ENCODE peak calls at places on chromosomes 3 and 15, in five cellular contexts. A, S, J, B and Y are unnamed samples.

GRCh38 chr3:116350119-116350733 is 95.1 kb downstream of the LSAMP start:
- DNase-seq in A (no peak), S (no peak), J (no peak), B (no peak), Y (no peak)

GRCh38 chr3:10459954-10460754 is 45.2 kb downstream of the ATP2B2 start:
- DNase-seq in A (peak), S (peak), J (peak), B (no peak), Y (no peak)

GRCh38 chr15:45550436-45550835 is 27.9 kb upstream of the SLC30A4 start:
- DNase-seq in A (no peak), S (no peak), J (no peak), B (no peak), Y (no peak)

GRCh38 chr3:13353936-13354542 is 66.1 kb downstream of the NUP210 start:
- DNase-seq in A (no peak), S (no peak), J (no peak), B (no peak), Y (no peak)

GRCh38 chr3:126777366-126777765 is 73.3 kb downstream of the CHCHD6 start:
- DNase-seq in A (no peak), S (no peak), J (no peak), B (no peak), Y (peak)

GRCh38 chr3:134651347-134652041 is 672 bp upstream of the KY start:
- DNase-seq in A (no peak), S (no peak), J (no peak), B (no peak), Y (no peak)

GRCh38 chr3:30770387-30770786 is 124.1 kb downstream of the GADL1 start:
- DNase-seq in A (no peak), S (no peak), J (no peak), B (no peak), Y (no peak)

GRCh38 chr3:61110576-61110975 is 140.7 kb downstream of the FHIT start:
- DNase-seq in A (no peak), S (no peak), J (no peak), B (no peak), Y (no peak)

GRCh38 chr3:195240171-195240701 is 30.7 kb downstream of the XXYLT1 start:
- DNase-seq in A (no peak), S (no peak), J (no peak), B (no peak), Y (no peak)

GRCh38 chr15:98155356-98155755 is 194.9 kb downstream of the ARRDC4 start:
- DNase-seq in A (no peak), S (no peak), J (no peak), B (no peak), Y (no peak)

GRCh38 chr15:71413419-71413818 is 298.1 kb downstream of the THSD4 start:
- DNase-seq in A (no peak), S (no peak), J (no peak), B (no peak), Y (no peak)